ENCODE peak calls at places on chromosome 9, in nine cellular contexts. V is psoas muscle; P is brain microvascular endothelial cell; E is endothelial cell; K is K562; L is GM13977; B is CD8-positive, alpha-beta T cell; Z is WTC11; H is fibroblast of lung. I is an unnamed sample.
A peak's percentile ranks its signal among the peaks of the same experiment; 100 is the strongest.

GRCh38 chr9:83339435-83339834 is 198.8 kb downstream of the FRMD3 start:
- DNase-seq in V (no peak), P (no peak), E (no peak), K (no peak), L (no peak), B (no peak), Z (no peak), H (no peak), I (no peak)

GRCh38 chr9:105930007-105930627 is 235.8 kb downstream of the TMEM38B start:
- DNase-seq in V (no peak), P (no peak), E (no peak), K (no peak), L (no peak), B (no peak), Z (no peak), H (no peak), I (no peak)

GRCh38 chr9:22030101-22030598 is 21.0 kb upstream of the CDKN2B start:
- DNase-seq in V (no peak), P (peak; percentile 42), E (no peak), K (no peak), L (no peak), B (no peak), Z (no peak), H (peak; percentile 72), I (no peak)

GRCh38 chr9:110257971-110258370 is 1.7 kb upstream of the TXN start:
- DNase-seq in V (no peak), P (no peak), E (no peak), K (no peak), L (no peak), B (no peak), Z (no peak), H (no peak), I (no peak)

GRCh38 chr9:107504585-107505455 is 15.3 kb upstream of the KLF4 start:
- DNase-seq in V (no peak), P (peak; percentile 92), E (no peak), K (no peak), L (no peak), B (no peak), Z (no peak), H (peak; percentile 94), I (no peak)

GRCh38 chr9:65403721-65404120 is 118.7 kb upstream of the FOXD4L5 start:
- DNase-seq in V (no peak), P (no peak), E (no peak), K (no peak), L (no peak), B (no peak), Z (no peak), H (no peak), I (no peak)

GRCh38 chr9:110655723-110656641 is 12.6 kb upstream of the MUSK start:
- DNase-seq in V (peak; percentile 29), P (peak; percentile 14), E (no peak), K (no peak), L (no peak), B (no peak), Z (no peak), H (peak; percentile 90), I (no peak)

GRCh38 chr9:78239506-78239905 is 3.6 kb downstream of the CEP78 start:
- DNase-seq in V (no peak), P (no peak), E (no peak), K (no peak), L (no peak), B (no peak), Z (peak; percentile 23), H (no peak), I (no peak)

GRCh38 chr9:110923601-110924000 is 114.7 kb downstream of the LPAR1 start:
- DNase-seq in V (no peak), P (no peak), E (no peak), K (no peak), L (no peak), B (no peak), Z (no peak), H (peak; percentile 56), I (no peak)

GRCh38 chr9:127930298-127931091 is at the start of gene PIP5KL1:
- DNase-seq in V (peak; percentile 87), P (peak; percentile 81), E (peak; percentile 88), K (peak; percentile 94), L (peak; percentile 97), B (peak; percentile 72), Z (peak; percentile 95), H (peak; percentile 77), I (no peak)
- TF ChIP-seq CTCF in V (no peak), P (peak; percentile 44), E (no peak), K (peak; percentile 28), L (no peak), B (no peak), Z (no peak), H (peak; percentile 6), I (peak; percentile 65)

DNA sequence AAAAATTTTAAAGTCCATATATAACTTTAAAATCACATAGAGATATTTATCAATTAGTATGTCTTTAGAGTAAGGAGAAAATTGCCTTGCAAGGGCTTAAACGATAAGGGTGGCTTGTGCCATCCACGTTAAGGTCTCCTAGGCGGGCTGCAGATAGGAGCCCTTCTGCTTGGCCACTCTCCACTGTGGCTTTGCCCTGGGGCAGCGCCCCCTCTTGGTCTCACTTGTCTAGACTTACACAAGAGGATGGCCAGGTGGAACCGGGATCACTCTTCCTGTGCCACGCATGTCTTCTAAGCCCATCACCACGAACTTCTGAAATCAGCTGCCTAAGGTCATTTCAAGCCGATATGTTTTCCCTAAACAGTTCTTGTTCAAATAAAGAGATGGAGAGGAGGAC is 2.9 kb downstream of the FPGS start:
- DNase-seq in V (no peak), P (no peak), E (peak; percentile 83), K (peak; percentile 35), L (no peak), B (peak; percentile 44), Z (peak; percentile 88), H (peak; percentile 36), I (no peak)
- TF ChIP-seq CTCF in V (no peak), P (peak; percentile 78), E (peak; percentile 51), K (peak; percentile 69), L (no peak), B (peak; percentile 29), Z (no peak), H (peak; percentile 27), I (peak; percentile 72)

DNA sequence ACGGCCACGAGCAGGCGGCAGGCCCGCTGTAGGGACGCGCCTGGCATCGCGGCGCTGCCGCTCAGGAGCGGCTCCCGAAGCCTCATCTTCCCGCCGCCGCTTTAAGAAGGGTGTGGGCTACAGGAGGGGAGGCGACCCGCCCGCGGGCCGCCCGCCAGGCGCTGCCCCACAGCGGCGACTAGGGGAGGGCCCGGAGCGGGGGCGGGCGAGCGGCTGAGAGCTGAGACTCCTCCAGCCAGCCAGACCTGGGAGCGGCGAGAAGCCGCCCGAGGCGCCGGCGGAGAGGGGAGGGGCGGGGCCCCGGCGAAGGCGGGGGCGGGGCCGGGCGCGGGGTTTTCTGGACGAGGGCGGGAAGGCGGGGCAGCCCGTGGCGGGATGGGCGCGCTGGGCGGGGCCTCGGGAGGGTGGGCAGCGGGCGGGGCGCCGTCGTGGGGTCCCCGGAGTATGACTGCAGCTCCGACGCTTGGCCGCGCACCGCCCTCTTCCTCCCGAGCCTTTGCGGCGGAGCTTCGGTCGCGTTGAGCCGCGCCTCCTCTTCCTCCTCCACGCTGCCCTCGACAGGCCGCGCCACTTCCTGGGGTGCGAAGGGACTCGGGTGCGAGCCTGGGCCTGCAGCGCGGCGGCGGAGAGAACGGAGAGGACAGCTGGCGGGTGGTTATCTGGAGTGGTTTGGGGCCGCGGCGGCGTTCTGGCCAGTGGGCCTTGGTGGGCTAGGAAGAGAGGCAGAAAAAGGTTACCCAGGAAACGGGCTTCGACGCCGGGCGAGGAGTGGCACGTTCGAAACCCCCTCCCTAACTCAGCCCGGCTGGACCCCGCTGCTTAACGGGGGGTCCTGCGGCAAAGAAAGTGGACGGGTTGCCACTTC is at the start of gene B4GALT1:
- DNase-seq in V (peak; percentile 95), P (peak; percentile 86), E (peak; percentile 98), K (peak; percentile 91), L (peak; percentile 97), B (peak; percentile 94), Z (peak; percentile 93), H (peak; percentile 94), I (peak; percentile 97)
- TF ChIP-seq CTCF in V (no peak), P (no peak), E (no peak), K (no peak), L (peak; percentile 23), B (no peak), Z (no peak), H (no peak), I (no peak)

GRCh38 chr9:75228893-75229292 is 140.6 kb downstream of the OSTF1 start:
- DNase-seq in V (no peak), P (no peak), E (no peak), K (no peak), L (no peak), B (no peak), Z (no peak), H (no peak), I (no peak)

GRCh38 chr9:75231167-75231566 is 142.9 kb downstream of the OSTF1 start:
- DNase-seq in V (no peak), P (no peak), E (no peak), K (no peak), L (no peak), B (no peak), Z (no peak), H (no peak), I (no peak)

GRCh38 chr9:75226403-75227139 is 138.3 kb downstream of the OSTF1 start:
- DNase-seq in V (no peak), P (no peak), E (no peak), K (no peak), L (no peak), B (no peak), Z (no peak), H (no peak), I (no peak)

GRCh38 chr9:75230469-75230868 is 142.2 kb downstream of the OSTF1 start:
- DNase-seq in V (no peak), P (no peak), E (no peak), K (no peak), L (no peak), B (no peak), Z (no peak), H (no peak), I (no peak)

DNA sequence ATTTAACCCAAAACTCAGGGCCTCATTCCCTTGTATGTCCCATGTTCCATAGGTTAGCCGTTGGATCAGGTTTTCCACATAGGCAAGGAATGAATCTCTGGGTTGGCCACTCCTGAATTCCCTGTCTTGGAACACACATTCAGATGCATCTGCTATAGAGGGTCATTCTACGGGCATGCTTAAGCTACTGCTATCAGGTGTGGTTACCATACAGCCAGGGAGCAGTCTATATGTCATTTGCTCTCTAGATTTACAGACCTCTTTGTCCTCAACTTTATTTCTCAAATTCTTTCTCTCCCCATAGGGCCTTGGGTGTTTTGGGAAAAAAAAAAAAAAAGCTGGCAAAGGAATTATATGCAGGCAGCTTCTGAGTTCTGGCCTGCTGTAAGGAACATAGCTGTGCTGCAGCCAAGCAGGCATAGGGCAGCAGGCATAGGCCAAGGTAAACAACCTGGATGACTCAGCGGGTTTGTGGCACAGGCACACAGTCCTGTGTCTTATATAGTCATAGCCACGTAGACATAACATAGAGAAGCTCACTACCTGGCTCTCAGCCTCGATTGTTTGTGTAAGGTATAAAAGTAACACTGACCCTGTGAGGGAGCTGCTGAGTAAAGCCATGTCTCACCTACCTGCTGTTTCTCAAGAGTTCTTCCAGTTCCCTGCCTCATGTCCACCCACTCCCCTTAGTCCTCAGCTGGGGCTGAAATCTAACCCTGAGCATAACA is 141.5 kb downstream of the OSTF1 start:
- DNase-seq in V (no peak), P (no peak), E (no peak), K (no peak), L (no peak), B (no peak), Z (no peak), H (no peak), I (no peak)
- TF ChIP-seq CTCF in V (no peak), P (no peak), E (no peak), K (no peak), L (no peak), B (no peak), Z (no peak), H (no peak), I (no peak)